ENCODE peak calls at places on chromosomes 3 and 15, in nine cellular contexts. One of them, this sample, is unnamed.
A peak's percentile ranks its signal among the peaks of the same experiment; 100 is the strongest.

GRCh38 chr3:111738238-111738637 is 120.8 kb upstream of the PHLDB2 start:
- DNase-seq in activated T-cell treated with anti-CD3 and anti-CD28 coated beads for 1 hour: no peak
- DNase-seq in EL: no peak
- DNase-seq in T-cell: no peak
- DNase-seq in mesenteric fat pad: no peak
- DNase-seq in astrocyte of the spinal cord: no peak
- DNase-seq in NK-92 treated with Interleukin-12 subunit alpha and Interleukin-12 subunit beta, amount 100 ng/mL, for 24 hours: no peak
- DNase-seq in activated CD8-positive, alpha-beta memory T cell treated with anti-CD3 and anti-CD28 coated beads, Interleukin-2, amount 50 U/mL, for 48 hours: no peak
- DNase-seq in hippocampal formation: no peak
- DNase-seq in this sample: no peak

GRCh38 chr3:140007946-140008692 is 73.1 kb downstream of the CLSTN2 start:
- DNase-seq in activated T-cell treated with anti-CD3 and anti-CD28 coated beads for 1 hour: no peak
- DNase-seq in T-cell: no peak
- DNase-seq in NK-92 treated with Interleukin-12 subunit alpha and Interleukin-12 subunit beta, amount 100 ng/mL, for 24 hours: no peak
- DNase-seq in astrocyte of the spinal cord: no peak
- DNase-seq in mesenteric fat pad: no peak
- DNase-seq in activated CD8-positive, alpha-beta memory T cell treated with anti-CD3 and anti-CD28 coated beads, Interleukin-2, amount 50 U/mL, for 48 hours: no peak
- DNase-seq in EL: no peak
- DNase-seq in hippocampal formation: no peak
- DNase-seq in this sample: no peak

GRCh38 chr3:171001957-171002694 is 24.4 kb downstream of the SLC2A2 start:
- DNase-seq in NK-92 treated with Interleukin-12 subunit alpha and Interleukin-12 subunit beta, amount 100 ng/mL, for 24 hours: no peak
- DNase-seq in hippocampal formation: no peak
- DNase-seq in mesenteric fat pad: no peak
- DNase-seq in activated CD8-positive, alpha-beta memory T cell treated with anti-CD3 and anti-CD28 coated beads, Interleukin-2, amount 50 U/mL, for 48 hours: no peak
- DNase-seq in activated T-cell treated with anti-CD3 and anti-CD28 coated beads for 1 hour: no peak
- DNase-seq in T-cell: no peak
- DNase-seq in astrocyte of the spinal cord: peak; percentile 50
- DNase-seq in EL: peak; percentile 74
- DNase-seq in this sample: peak; percentile 23

GRCh38 chr3:189953551-189953950 is 167.1 kb downstream of the P3H2 start:
- DNase-seq in hippocampal formation: no peak
- DNase-seq in NK-92 treated with Interleukin-12 subunit alpha and Interleukin-12 subunit beta, amount 100 ng/mL, for 24 hours: no peak
- DNase-seq in mesenteric fat pad: no peak
- DNase-seq in activated T-cell treated with anti-CD3 and anti-CD28 coated beads for 1 hour: no peak
- DNase-seq in astrocyte of the spinal cord: peak; percentile 62
- DNase-seq in EL: no peak
- DNase-seq in T-cell: no peak
- DNase-seq in activated CD8-positive, alpha-beta memory T cell treated with anti-CD3 and anti-CD28 coated beads, Interleukin-2, amount 50 U/mL, for 48 hours: no peak
- DNase-seq in this sample: no peak

GRCh38 chr3:149278911-149279310 is 54.5 kb downstream of the TM4SF18 start:
- DNase-seq in NK-92 treated with Interleukin-12 subunit alpha and Interleukin-12 subunit beta, amount 100 ng/mL, for 24 hours: no peak
- DNase-seq in EL: no peak
- DNase-seq in hippocampal formation: no peak
- DNase-seq in mesenteric fat pad: no peak
- DNase-seq in astrocyte of the spinal cord: no peak
- DNase-seq in activated T-cell treated with anti-CD3 and anti-CD28 coated beads for 1 hour: no peak
- DNase-seq in activated CD8-positive, alpha-beta memory T cell treated with anti-CD3 and anti-CD28 coated beads, Interleukin-2, amount 50 U/mL, for 48 hours: no peak
- DNase-seq in T-cell: no peak
- DNase-seq in this sample: no peak

GRCh38 chr3:38151667-38152265 is 13.3 kb downstream of the MYD88 start:
- DNase-seq in activated CD8-positive, alpha-beta memory T cell treated with anti-CD3 and anti-CD28 coated beads, Interleukin-2, amount 50 U/mL, for 48 hours: no peak
- DNase-seq in EL: no peak
- DNase-seq in hippocampal formation: no peak
- DNase-seq in activated T-cell treated with anti-CD3 and anti-CD28 coated beads for 1 hour: no peak
- DNase-seq in mesenteric fat pad: no peak
- DNase-seq in astrocyte of the spinal cord: no peak
- DNase-seq in T-cell: no peak
- DNase-seq in NK-92 treated with Interleukin-12 subunit alpha and Interleukin-12 subunit beta, amount 100 ng/mL, for 24 hours: no peak
- DNase-seq in this sample: peak; percentile 34

GRCh38 chr3:13296662-13297061 is 123.5 kb downstream of the NUP210 start:
- DNase-seq in mesenteric fat pad: no peak
- DNase-seq in NK-92 treated with Interleukin-12 subunit alpha and Interleukin-12 subunit beta, amount 100 ng/mL, for 24 hours: no peak
- DNase-seq in T-cell: no peak
- DNase-seq in activated CD8-positive, alpha-beta memory T cell treated with anti-CD3 and anti-CD28 coated beads, Interleukin-2, amount 50 U/mL, for 48 hours: no peak
- DNase-seq in hippocampal formation: no peak
- DNase-seq in EL: no peak
- DNase-seq in astrocyte of the spinal cord: no peak
- DNase-seq in activated T-cell treated with anti-CD3 and anti-CD28 coated beads for 1 hour: no peak
- DNase-seq in this sample: no peak

GRCh38 chr3:150844484-150844883 is 60.8 kb downstream of the MINDY4B start:
- DNase-seq in astrocyte of the spinal cord: no peak
- DNase-seq in activated T-cell treated with anti-CD3 and anti-CD28 coated beads for 1 hour: no peak
- DNase-seq in hippocampal formation: no peak
- DNase-seq in EL: no peak
- DNase-seq in NK-92 treated with Interleukin-12 subunit alpha and Interleukin-12 subunit beta, amount 100 ng/mL, for 24 hours: no peak
- DNase-seq in T-cell: no peak
- DNase-seq in activated CD8-positive, alpha-beta memory T cell treated with anti-CD3 and anti-CD28 coated beads, Interleukin-2, amount 50 U/mL, for 48 hours: no peak
- DNase-seq in mesenteric fat pad: no peak
- DNase-seq in this sample: no peak

GRCh38 chr15:82850731-82851130 is 41.3 kb downstream of the WHAMM start:
- DNase-seq in EL: no peak
- DNase-seq in T-cell: no peak
- DNase-seq in activated CD8-positive, alpha-beta memory T cell treated with anti-CD3 and anti-CD28 coated beads, Interleukin-2, amount 50 U/mL, for 48 hours: no peak
- DNase-seq in activated T-cell treated with anti-CD3 and anti-CD28 coated beads for 1 hour: no peak
- DNase-seq in astrocyte of the spinal cord: no peak
- DNase-seq in hippocampal formation: no peak
- DNase-seq in mesenteric fat pad: no peak
- DNase-seq in NK-92 treated with Interleukin-12 subunit alpha and Interleukin-12 subunit beta, amount 100 ng/mL, for 24 hours: no peak
- DNase-seq in this sample: no peak

GRCh38 chr15:25717861-25718504 is 145.1 kb downstream of the ATP10A start:
- DNase-seq in activated T-cell treated with anti-CD3 and anti-CD28 coated beads for 1 hour: no peak
- DNase-seq in NK-92 treated with Interleukin-12 subunit alpha and Interleukin-12 subunit beta, amount 100 ng/mL, for 24 hours: no peak
- DNase-seq in mesenteric fat pad: peak; percentile 89
- DNase-seq in T-cell: no peak
- DNase-seq in astrocyte of the spinal cord: peak; percentile 6
- DNase-seq in hippocampal formation: no peak
- DNase-seq in EL: no peak
- DNase-seq in activated CD8-positive, alpha-beta memory T cell treated with anti-CD3 and anti-CD28 coated beads, Interleukin-2, amount 50 U/mL, for 48 hours: no peak
- DNase-seq in this sample: no peak